ENCODE peak calls at places on chromosomes 6 and 20, in ten cellular contexts. One of them, this sample, is unnamed. For H3K9me3, the result is how much of the 10 kb centered on the place peaks cover.

GRCh38 chr6:81751388-81752083 is 945 bp downstream of the TENT5A start:
- DNase-seq in left ventricle myocardium inferior: peak
- DNase-seq in lower lobe of right lung: peak
- DNase-seq in fibroblast of lung: peak
- DNase-seq in astrocyte: peak
- DNase-seq in neural progenitor cell: peak
- DNase-seq in colonic mucosa: peak
- DNase-seq in A549: peak
- DNase-seq in suprapubic skin: peak
- DNase-seq in uterus: peak
- DNase-seq in this sample: peak

GRCh38 chr20:41544472-41544871 is 73.7 kb downstream of the CHD6 start:
- DNase-seq in left ventricle myocardium inferior: no peak
- DNase-seq in lower lobe of right lung: no peak
- DNase-seq in fibroblast of lung: no peak
- DNase-seq in astrocyte: no peak
- DNase-seq in neural progenitor cell: no peak
- DNase-seq in colonic mucosa: no peak
- DNase-seq in A549: no peak
- DNase-seq in suprapubic skin: no peak
- DNase-seq in uterus: no peak
- DNase-seq in this sample: no peak

GRCh38 chr6:127176175-127176574 is 57.7 kb downstream of the RSPO3 start:
- DNase-seq in left ventricle myocardium inferior: no peak
- DNase-seq in lower lobe of right lung: no peak
- DNase-seq in fibroblast of lung: no peak
- DNase-seq in astrocyte: peak
- DNase-seq in neural progenitor cell: no peak
- DNase-seq in colonic mucosa: no peak
- DNase-seq in A549: peak
- DNase-seq in suprapubic skin: no peak
- DNase-seq in uterus: no peak
- DNase-seq in this sample: no peak

GRCh38 chr20:62386383-62387218 is at the start of gene RPS21:
- DNase-seq in left ventricle myocardium inferior: peak
- DNase-seq in lower lobe of right lung: peak
- DNase-seq in fibroblast of lung: peak
- DNase-seq in astrocyte: peak
- DNase-seq in neural progenitor cell: peak
- DNase-seq in colonic mucosa: peak
- DNase-seq in A549: peak
- DNase-seq in suprapubic skin: peak
- DNase-seq in uterus: peak
- DNase-seq in this sample: peak

GRCh38 chr6:1786455-1787108 is 176.9 kb downstream of the FOXC1 start:
- DNase-seq in left ventricle myocardium inferior: no peak
- DNase-seq in lower lobe of right lung: no peak
- DNase-seq in fibroblast of lung: no peak
- DNase-seq in astrocyte: no peak
- DNase-seq in neural progenitor cell: no peak
- DNase-seq in colonic mucosa: no peak
- DNase-seq in A549: no peak
- DNase-seq in suprapubic skin: no peak
- DNase-seq in uterus: no peak
- DNase-seq in this sample: no peak

GRCh38 chr20:57581202-57582028 is 20.5 kb downstream of the PCK1 start:
- DNase-seq in left ventricle myocardium inferior: no peak
- DNase-seq in lower lobe of right lung: no peak
- DNase-seq in fibroblast of lung: no peak
- DNase-seq in astrocyte: no peak
- DNase-seq in neural progenitor cell: no peak
- DNase-seq in colonic mucosa: no peak
- DNase-seq in A549: no peak
- DNase-seq in suprapubic skin: no peak
- DNase-seq in uterus: no peak
- DNase-seq in this sample: no peak

GRCh38 chr6:6469074-6469473 is 119.4 kb upstream of the LY86 start:
- DNase-seq in left ventricle myocardium inferior: no peak
- DNase-seq in lower lobe of right lung: no peak
- DNase-seq in fibroblast of lung: no peak
- DNase-seq in astrocyte: no peak
- DNase-seq in neural progenitor cell: no peak
- DNase-seq in colonic mucosa: no peak
- DNase-seq in A549: no peak
- DNase-seq in suprapubic skin: no peak
- DNase-seq in uterus: no peak
- DNase-seq in this sample: no peak

GRCh38 chr6:74091133-74091793 is 395.3 kb downstream of the CD109 start:
- DNase-seq in left ventricle myocardium inferior: no peak
- DNase-seq in lower lobe of right lung: no peak
- DNase-seq in fibroblast of lung: peak
- DNase-seq in astrocyte: peak
- DNase-seq in neural progenitor cell: peak
- DNase-seq in colonic mucosa: no peak
- DNase-seq in A549: peak
- DNase-seq in suprapubic skin: no peak
- DNase-seq in uterus: no peak
- DNase-seq in this sample: peak

GRCh38 chr20:35883341-35883777 is 70.9 kb downstream of the SCAND1 start:
- DNase-seq in left ventricle myocardium inferior: no peak
- DNase-seq in lower lobe of right lung: no peak
- DNase-seq in fibroblast of lung: no peak
- DNase-seq in astrocyte: no peak
- DNase-seq in neural progenitor cell: no peak
- DNase-seq in colonic mucosa: no peak
- DNase-seq in A549: no peak
- DNase-seq in suprapubic skin: no peak
- DNase-seq in uterus: no peak
- DNase-seq in this sample: no peak

GRCh38 chr20:53718622-53719021 is 125.0 kb upstream of the ZNF217 start:
- DNase-seq in left ventricle myocardium inferior: no peak
- DNase-seq in lower lobe of right lung: no peak
- DNase-seq in fibroblast of lung: no peak
- DNase-seq in astrocyte: no peak
- DNase-seq in neural progenitor cell: no peak
- DNase-seq in colonic mucosa: no peak
- DNase-seq in A549: no peak
- DNase-seq in suprapubic skin: no peak
- DNase-seq in uterus: no peak
- DNase-seq in this sample: no peak

GRCh38 chr6:2754911-2755310 is 4.2 kb upstream of the MYLK4 start:
- DNase-seq in left ventricle myocardium inferior: no peak
- DNase-seq in lower lobe of right lung: no peak
- DNase-seq in fibroblast of lung: no peak
- DNase-seq in astrocyte: no peak
- DNase-seq in neural progenitor cell: no peak
- DNase-seq in colonic mucosa: no peak
- DNase-seq in A549: no peak
- DNase-seq in suprapubic skin: no peak
- DNase-seq in uterus: no peak
- DNase-seq in this sample: no peak

GRCh38 chr20:46260480-46260879 is 47.8 kb downstream of the CDH22 start:
- DNase-seq in left ventricle myocardium inferior: peak
- DNase-seq in lower lobe of right lung: peak
- DNase-seq in fibroblast of lung: no peak
- DNase-seq in astrocyte: no peak
- DNase-seq in neural progenitor cell: no peak
- DNase-seq in colonic mucosa: no peak
- DNase-seq in A549: no peak
- DNase-seq in suprapubic skin: no peak
- DNase-seq in uterus: no peak
- DNase-seq in this sample: no peak

DNA sequence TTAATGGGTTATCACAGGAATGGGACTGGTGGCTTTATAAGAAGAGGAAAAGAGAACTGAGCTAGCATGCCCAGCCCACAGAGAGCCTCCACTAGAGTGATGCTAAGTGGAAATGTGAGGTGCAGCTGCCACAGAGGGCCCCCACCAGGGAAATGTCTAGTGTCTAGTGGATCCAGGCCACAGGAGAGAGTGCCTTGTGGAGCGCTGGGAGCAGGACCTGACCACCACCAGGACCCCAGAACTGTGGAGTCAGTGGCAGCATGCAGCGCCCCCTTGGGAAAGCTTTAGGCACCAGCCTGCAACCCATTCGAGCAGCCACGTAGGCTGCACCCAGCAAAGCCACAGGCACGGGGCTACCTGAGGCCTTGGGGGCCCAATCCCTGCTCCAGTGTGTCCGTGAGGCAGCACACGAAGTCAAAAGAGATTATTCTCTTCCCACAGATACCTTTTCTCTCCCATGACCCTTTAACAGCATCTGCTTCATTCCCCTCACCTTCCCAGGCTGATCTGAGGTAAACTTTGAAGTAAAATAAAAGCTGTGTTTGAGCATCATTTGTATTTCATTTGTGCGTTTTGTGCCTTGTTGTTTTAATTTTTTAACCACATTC is 4.4 kb downstream of the HLA-E start:
- DNase-seq in left ventricle myocardium inferior: no peak
- DNase-seq in lower lobe of right lung: no peak
- DNase-seq in fibroblast of lung: no peak
- DNase-seq in astrocyte: no peak
- DNase-seq in neural progenitor cell: peak
- DNase-seq in colonic mucosa: no peak
- DNase-seq in A549: no peak
- DNase-seq in suprapubic skin: peak
- DNase-seq in uterus: no peak
- DNase-seq in this sample: no peak
- TF ChIP-seq CTCF in left ventricle myocardium inferior: no peak
- TF ChIP-seq CTCF in lower lobe of right lung: peak
- TF ChIP-seq CTCF in fibroblast of lung: no peak
- TF ChIP-seq CTCF in astrocyte: no peak
- TF ChIP-seq CTCF in neural progenitor cell: peak
- TF ChIP-seq CTCF in colonic mucosa: no peak
- TF ChIP-seq CTCF in A549: no peak
- TF ChIP-seq CTCF in suprapubic skin: no peak
- TF ChIP-seq CTCF in uterus: no peak
- TF ChIP-seq CTCF in this sample: no peak

GRCh38 chr20:50381771-50382593 is 128.2 kb upstream of the PTPN1 start:
- DNase-seq in left ventricle myocardium inferior: no peak
- DNase-seq in lower lobe of right lung: no peak
- DNase-seq in fibroblast of lung: no peak
- DNase-seq in astrocyte: no peak
- DNase-seq in neural progenitor cell: no peak
- DNase-seq in colonic mucosa: peak
- DNase-seq in A549: no peak
- DNase-seq in suprapubic skin: no peak
- DNase-seq in uterus: no peak
- DNase-seq in this sample: no peak
- H3K4me3 ChIP-seq in left ventricle myocardium inferior: no peak
- H3K4me3 ChIP-seq in lower lobe of right lung: no peak
- H3K4me3 ChIP-seq in fibroblast of lung: no peak
- H3K4me3 ChIP-seq in astrocyte: no peak
- H3K4me3 ChIP-seq in neural progenitor cell: no peak
- H3K4me3 ChIP-seq in colonic mucosa: no peak
- H3K4me3 ChIP-seq in A549: no peak
- H3K4me3 ChIP-seq in suprapubic skin: no peak
- H3K4me3 ChIP-seq in uterus: no peak
- H3K4me3 ChIP-seq in this sample: no peak

GRCh38 chr6:26269406-26270120 is 95.4 kb upstream of the BTN3A2 start:
- DNase-seq in left ventricle myocardium inferior: no peak
- DNase-seq in lower lobe of right lung: no peak
- DNase-seq in fibroblast of lung: no peak
- DNase-seq in astrocyte: no peak
- DNase-seq in neural progenitor cell: no peak
- DNase-seq in colonic mucosa: no peak
- DNase-seq in A549: no peak
- DNase-seq in suprapubic skin: no peak
- DNase-seq in uterus: no peak
- DNase-seq in this sample: no peak

GRCh38 chr6:26268659-26269402 is 96.2 kb upstream of the BTN3A2 start:
- DNase-seq in left ventricle myocardium inferior: no peak
- DNase-seq in lower lobe of right lung: no peak
- DNase-seq in fibroblast of lung: peak
- DNase-seq in astrocyte: peak
- DNase-seq in neural progenitor cell: peak
- DNase-seq in colonic mucosa: peak
- DNase-seq in A549: no peak
- DNase-seq in suprapubic skin: no peak
- DNase-seq in uterus: no peak
- DNase-seq in this sample: no peak

GRCh38 chr6:26271640-26272090 is 93.3 kb upstream of the BTN3A2 start:
- DNase-seq in left ventricle myocardium inferior: no peak
- DNase-seq in lower lobe of right lung: no peak
- DNase-seq in fibroblast of lung: no peak
- DNase-seq in astrocyte: no peak
- DNase-seq in neural progenitor cell: no peak
- DNase-seq in colonic mucosa: peak
- DNase-seq in A549: no peak
- DNase-seq in suprapubic skin: no peak
- DNase-seq in uterus: no peak
- DNase-seq in this sample: no peak

GRCh38 chr6:26270903-26271639 is 93.9 kb upstream of the BTN3A2 start:
- DNase-seq in left ventricle myocardium inferior: peak
- DNase-seq in lower lobe of right lung: peak
- DNase-seq in fibroblast of lung: peak
- DNase-seq in astrocyte: peak
- DNase-seq in neural progenitor cell: peak
- DNase-seq in colonic mucosa: peak
- DNase-seq in A549: no peak
- DNase-seq in suprapubic skin: no peak
- DNase-seq in uterus: peak
- DNase-seq in this sample: no peak

DNA sequence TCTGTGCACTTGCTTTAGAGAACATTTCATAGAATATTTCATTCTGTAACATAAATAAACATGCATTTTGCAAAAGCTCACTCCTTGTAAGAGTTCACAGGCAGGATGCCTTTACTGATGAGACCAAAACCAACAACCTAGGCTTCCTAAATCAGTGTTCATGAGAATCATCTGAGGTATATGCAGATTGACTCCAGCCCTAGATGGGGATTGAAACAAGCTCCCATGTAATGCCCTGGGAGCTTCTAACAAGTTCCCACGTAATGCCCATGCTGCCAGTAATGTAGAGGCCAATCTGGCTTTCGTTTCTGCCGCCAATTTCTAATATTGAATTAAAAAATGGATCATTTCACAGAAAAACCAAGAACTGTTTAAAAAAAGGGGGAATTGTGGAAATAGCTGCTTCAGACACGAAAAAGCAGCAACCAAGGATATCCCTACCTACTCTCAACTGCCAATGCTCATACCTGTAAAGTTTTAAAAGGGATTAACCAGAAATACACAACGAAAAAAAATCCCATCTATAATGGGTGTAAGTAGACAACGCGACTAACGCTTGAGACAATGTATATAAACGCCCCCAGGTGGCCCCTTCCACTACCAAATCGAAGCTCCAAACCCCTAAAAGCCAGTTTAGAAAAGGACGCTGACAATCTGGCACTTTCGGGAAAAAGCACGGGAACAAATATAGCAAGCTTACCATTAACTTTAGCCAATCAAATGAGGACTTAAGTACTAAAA is 94.7 kb upstream of the BTN3A2 start:
- DNase-seq in left ventricle myocardium inferior: no peak
- DNase-seq in lower lobe of right lung: no peak
- DNase-seq in fibroblast of lung: no peak
- DNase-seq in astrocyte: no peak
- DNase-seq in neural progenitor cell: peak
- DNase-seq in colonic mucosa: no peak
- DNase-seq in A549: no peak
- DNase-seq in suprapubic skin: no peak
- DNase-seq in uterus: no peak
- DNase-seq in this sample: no peak
- H3K9me3 ChIP-seq in left ventricle myocardium inferior: under half
- H3K9me3 ChIP-seq in lower lobe of right lung: under half
- H3K9me3 ChIP-seq in fibroblast of lung: under half
- H3K9me3 ChIP-seq in astrocyte: under half
- H3K9me3 ChIP-seq in neural progenitor cell: under half
- H3K9me3 ChIP-seq in colonic mucosa: under half
- H3K9me3 ChIP-seq in A549: under half
- H3K9me3 ChIP-seq in suprapubic skin: under half
- H3K9me3 ChIP-seq in uterus: under half
- H3K9me3 ChIP-seq in this sample: under half

GRCh38 chr20:63955846-63956663 is at the start of gene UCKL1:
- DNase-seq in left ventricle myocardium inferior: peak
- DNase-seq in lower lobe of right lung: peak
- DNase-seq in fibroblast of lung: peak
- DNase-seq in astrocyte: peak
- DNase-seq in neural progenitor cell: peak
- DNase-seq in colonic mucosa: peak
- DNase-seq in A549: peak
- DNase-seq in suprapubic skin: peak
- DNase-seq in uterus: peak
- DNase-seq in this sample: peak
- TF ChIP-seq CTCF in left ventricle myocardium inferior: peak
- TF ChIP-seq CTCF in lower lobe of right lung: no peak
- TF ChIP-seq CTCF in fibroblast of lung: no peak
- TF ChIP-seq CTCF in astrocyte: no peak
- TF ChIP-seq CTCF in neural progenitor cell: peak
- TF ChIP-seq CTCF in colonic mucosa: no peak
- TF ChIP-seq CTCF in A549: no peak
- TF ChIP-seq CTCF in suprapubic skin: no peak
- TF ChIP-seq CTCF in uterus: peak
- TF ChIP-seq CTCF in this sample: no peak

This sample was measured in pancreas.